ENCODE peak calls at places on chromosomes 12 and 14, in seven cellular contexts. B, S, J, U, I, W and E are unnamed samples.

GRCh38 chr12:12191008-12191407 is 75.8 kb downstream of the LRP6 start:
- DNase-seq in B (no peak), S (no peak), J (no peak), U (no peak), I (peak), W (no peak), E (no peak)

GRCh38 chr12:101697930-101698781 is 716 bp downstream of the CHPT1 start:
- DNase-seq in B (peak), S (peak), J (peak), U (peak), I (peak), W (no peak), E (no peak)

GRCh38 chr12:93572712-93573551 is 457 bp downstream of the SOCS2 start:
- DNase-seq in B (peak), S (peak), J (peak), U (peak), I (peak), W (peak), E (peak)

GRCh38 chr14:61218157-61218556 is 63.0 kb downstream of the TMEM30B start:
- DNase-seq in B (no peak), S (no peak), J (no peak), U (no peak), I (no peak), W (no peak), E (no peak)

GRCh38 chr12:85733441-85733840 is 102.8 kb downstream of the RASSF9 start:
- DNase-seq in B (peak), S (no peak), J (no peak), U (no peak), I (peak), W (no peak), E (no peak)

GRCh38 chr12:14771651-14772137 is 31.6 kb downstream of the WBP11 start:
- DNase-seq in B (no peak), S (peak), J (peak), U (no peak), I (no peak), W (no peak), E (peak)

GRCh38 chr12:70955415-70955814 is 34.9 kb upstream of the PTPRR start:
- DNase-seq in B (no peak), S (no peak), J (no peak), U (no peak), I (no peak), W (no peak), E (no peak)

GRCh38 chr14:67514650-67515385 is 18.3 kb upstream of the PLEKHH1 start:
- DNase-seq in B (peak), S (peak), J (peak), U (peak), I (peak), W (peak), E (peak)

GRCh38 chr12:1591029-1591428 is 3.4 kb downstream of the FBXL14 start:
- DNase-seq in B (no peak), S (no peak), J (peak), U (no peak), I (peak), W (no peak), E (no peak)

GRCh38 chr14:20662968-20663731 is 21.2 kb upstream of the RNASE4 start:
- DNase-seq in B (peak), S (peak), J (peak), U (peak), I (peak), W (peak), E (peak)